ENCODE peak calls at places on chromosomes 3 and 15, in nine cellular contexts. One of them, this sample, is unnamed.

GRCh38 chr15:99239545-99240198 is 9.7 kb downstream of the TTC23 start:
- DNase-seq in astrocyte: peak
- DNase-seq in stimulated activated CD4-positive, alpha-beta T cell treated with anti-CD3 and anti-CD28 coated beads, Interleukin-1b, Interleukin-23, amount 100 ng/mL, for 48 hours: no peak
- DNase-seq in activated naive CD4-positive, alpha-beta T cell treated with anti-CD3 and anti-CD28 coated beads for 36 hours: peak
- DNase-seq in left kidney: no peak
- DNase-seq in A549: no peak
- DNase-seq in psoas muscle: no peak
- DNase-seq in EL: peak
- DNase-seq in A172: no peak
- DNase-seq in this sample: no peak

GRCh38 chr3:9704343-9705322 is 1.0 kb downstream of the CPNE9 start:
- DNase-seq in activated naive CD4-positive, alpha-beta T cell treated with anti-CD3 and anti-CD28 coated beads for 36 hours: peak
- DNase-seq in left kidney: peak
- DNase-seq in A172: no peak
- DNase-seq in psoas muscle: peak
- DNase-seq in stimulated activated CD4-positive, alpha-beta T cell treated with anti-CD3 and anti-CD28 coated beads, Interleukin-1b, Interleukin-23, amount 100 ng/mL, for 48 hours: no peak
- DNase-seq in astrocyte: no peak
- DNase-seq in A549: peak
- DNase-seq in EL: peak
- DNase-seq in this sample: no peak

GRCh38 chr3:4776399-4776979 is 202.7 kb upstream of the BHLHE40 start:
- DNase-seq in stimulated activated CD4-positive, alpha-beta T cell treated with anti-CD3 and anti-CD28 coated beads, Interleukin-1b, Interleukin-23, amount 100 ng/mL, for 48 hours: no peak
- DNase-seq in EL: no peak
- DNase-seq in left kidney: no peak
- DNase-seq in A172: no peak
- DNase-seq in activated naive CD4-positive, alpha-beta T cell treated with anti-CD3 and anti-CD28 coated beads for 36 hours: no peak
- DNase-seq in astrocyte: no peak
- DNase-seq in psoas muscle: no peak
- DNase-seq in A549: no peak
- DNase-seq in this sample: no peak

GRCh38 chr3:134748698-134749097 is 46.4 kb upstream of the EPHB1 start:
- DNase-seq in activated naive CD4-positive, alpha-beta T cell treated with anti-CD3 and anti-CD28 coated beads for 36 hours: no peak
- DNase-seq in EL: no peak
- DNase-seq in psoas muscle: no peak
- DNase-seq in left kidney: no peak
- DNase-seq in A549: no peak
- DNase-seq in astrocyte: no peak
- DNase-seq in stimulated activated CD4-positive, alpha-beta T cell treated with anti-CD3 and anti-CD28 coated beads, Interleukin-1b, Interleukin-23, amount 100 ng/mL, for 48 hours: no peak
- DNase-seq in A172: no peak
- DNase-seq in this sample: no peak

GRCh38 chr3:146163584-146163983 is 2.6 kb upstream of the PLOD2 start:
- DNase-seq in EL: peak
- DNase-seq in psoas muscle: no peak
- DNase-seq in left kidney: no peak
- DNase-seq in astrocyte: peak
- DNase-seq in stimulated activated CD4-positive, alpha-beta T cell treated with anti-CD3 and anti-CD28 coated beads, Interleukin-1b, Interleukin-23, amount 100 ng/mL, for 48 hours: no peak
- DNase-seq in activated naive CD4-positive, alpha-beta T cell treated with anti-CD3 and anti-CD28 coated beads for 36 hours: no peak
- DNase-seq in A172: peak
- DNase-seq in A549: peak
- DNase-seq in this sample: peak

GRCh38 chr3:46671541-46672348 is 21.7 kb downstream of the ALS2CL start:
- DNase-seq in stimulated activated CD4-positive, alpha-beta T cell treated with anti-CD3 and anti-CD28 coated beads, Interleukin-1b, Interleukin-23, amount 100 ng/mL, for 48 hours: no peak
- DNase-seq in left kidney: no peak
- DNase-seq in astrocyte: no peak
- DNase-seq in psoas muscle: peak
- DNase-seq in activated naive CD4-positive, alpha-beta T cell treated with anti-CD3 and anti-CD28 coated beads for 36 hours: peak
- DNase-seq in A549: no peak
- DNase-seq in EL: no peak
- DNase-seq in A172: no peak
- DNase-seq in this sample: no peak

GRCh38 chr15:53695365-53695764 is 64.1 kb downstream of the WDR72 start:
- DNase-seq in activated naive CD4-positive, alpha-beta T cell treated with anti-CD3 and anti-CD28 coated beads for 36 hours: no peak
- DNase-seq in astrocyte: no peak
- DNase-seq in left kidney: no peak
- DNase-seq in stimulated activated CD4-positive, alpha-beta T cell treated with anti-CD3 and anti-CD28 coated beads, Interleukin-1b, Interleukin-23, amount 100 ng/mL, for 48 hours: no peak
- DNase-seq in A172: no peak
- DNase-seq in EL: no peak
- DNase-seq in A549: no peak
- DNase-seq in psoas muscle: no peak
- DNase-seq in this sample: no peak

GRCh38 chr3:194275231-194275671 is 75.9 kb downstream of the CPN2 start:
- DNase-seq in stimulated activated CD4-positive, alpha-beta T cell treated with anti-CD3 and anti-CD28 coated beads, Interleukin-1b, Interleukin-23, amount 100 ng/mL, for 48 hours: no peak
- DNase-seq in psoas muscle: no peak
- DNase-seq in EL: peak
- DNase-seq in left kidney: peak
- DNase-seq in A549: peak
- DNase-seq in activated naive CD4-positive, alpha-beta T cell treated with anti-CD3 and anti-CD28 coated beads for 36 hours: no peak
- DNase-seq in astrocyte: no peak
- DNase-seq in A172: no peak
- DNase-seq in this sample: no peak

GRCh38 chr15:57198654-57199241 is 177.6 kb upstream of the CGNL1 start:
- DNase-seq in activated naive CD4-positive, alpha-beta T cell treated with anti-CD3 and anti-CD28 coated beads for 36 hours: no peak
- DNase-seq in astrocyte: peak
- DNase-seq in A172: no peak
- DNase-seq in EL: no peak
- DNase-seq in left kidney: peak
- DNase-seq in psoas muscle: no peak
- DNase-seq in stimulated activated CD4-positive, alpha-beta T cell treated with anti-CD3 and anti-CD28 coated beads, Interleukin-1b, Interleukin-23, amount 100 ng/mL, for 48 hours: no peak
- DNase-seq in A549: no peak
- DNase-seq in this sample: no peak

GRCh38 chr3:149390772-149391212 is 13.3 kb upstream of the TM4SF1 start:
- DNase-seq in psoas muscle: no peak
- DNase-seq in stimulated activated CD4-positive, alpha-beta T cell treated with anti-CD3 and anti-CD28 coated beads, Interleukin-1b, Interleukin-23, amount 100 ng/mL, for 48 hours: no peak
- DNase-seq in A172: peak
- DNase-seq in A549: no peak
- DNase-seq in left kidney: no peak
- DNase-seq in EL: peak
- DNase-seq in activated naive CD4-positive, alpha-beta T cell treated with anti-CD3 and anti-CD28 coated beads for 36 hours: no peak
- DNase-seq in astrocyte: no peak
- DNase-seq in this sample: no peak

GRCh38 chr3:8734137-8734878 is 706 bp downstream of the CAV3 start:
- DNase-seq in A172: no peak
- DNase-seq in stimulated activated CD4-positive, alpha-beta T cell treated with anti-CD3 and anti-CD28 coated beads, Interleukin-1b, Interleukin-23, amount 100 ng/mL, for 48 hours: no peak
- DNase-seq in A549: no peak
- DNase-seq in astrocyte: no peak
- DNase-seq in activated naive CD4-positive, alpha-beta T cell treated with anti-CD3 and anti-CD28 coated beads for 36 hours: no peak
- DNase-seq in EL: no peak
- DNase-seq in psoas muscle: peak
- DNase-seq in left kidney: no peak
- DNase-seq in this sample: no peak

GRCh38 chr15:58903232-58903631 is 30.2 kb downstream of the SLTM start:
- DNase-seq in A172: no peak
- DNase-seq in A549: no peak
- DNase-seq in astrocyte: no peak
- DNase-seq in activated naive CD4-positive, alpha-beta T cell treated with anti-CD3 and anti-CD28 coated beads for 36 hours: no peak
- DNase-seq in left kidney: no peak
- DNase-seq in stimulated activated CD4-positive, alpha-beta T cell treated with anti-CD3 and anti-CD28 coated beads, Interleukin-1b, Interleukin-23, amount 100 ng/mL, for 48 hours: no peak
- DNase-seq in EL: no peak
- DNase-seq in psoas muscle: no peak
- DNase-seq in this sample: no peak

GRCh38 chr3:112405845-112406244 is 72.9 kb downstream of the CD200 start:
- DNase-seq in left kidney: no peak
- DNase-seq in psoas muscle: no peak
- DNase-seq in stimulated activated CD4-positive, alpha-beta T cell treated with anti-CD3 and anti-CD28 coated beads, Interleukin-1b, Interleukin-23, amount 100 ng/mL, for 48 hours: peak
- DNase-seq in A172: no peak
- DNase-seq in A549: no peak
- DNase-seq in activated naive CD4-positive, alpha-beta T cell treated with anti-CD3 and anti-CD28 coated beads for 36 hours: peak
- DNase-seq in EL: peak
- DNase-seq in astrocyte: no peak
- DNase-seq in this sample: no peak

GRCh38 chr3:74531491-74531890 is 83.0 kb downstream of the CNTN3 start:
- DNase-seq in EL: peak
- DNase-seq in left kidney: no peak
- DNase-seq in activated naive CD4-positive, alpha-beta T cell treated with anti-CD3 and anti-CD28 coated beads for 36 hours: no peak
- DNase-seq in A549: no peak
- DNase-seq in A172: no peak
- DNase-seq in stimulated activated CD4-positive, alpha-beta T cell treated with anti-CD3 and anti-CD28 coated beads, Interleukin-1b, Interleukin-23, amount 100 ng/mL, for 48 hours: no peak
- DNase-seq in astrocyte: no peak
- DNase-seq in psoas muscle: no peak
- DNase-seq in this sample: no peak

GRCh38 chr3:127044996-127045395 is 62.1 kb downstream of the PLXNA1 start:
- DNase-seq in EL: no peak
- DNase-seq in stimulated activated CD4-positive, alpha-beta T cell treated with anti-CD3 and anti-CD28 coated beads, Interleukin-1b, Interleukin-23, amount 100 ng/mL, for 48 hours: no peak
- DNase-seq in astrocyte: no peak
- DNase-seq in psoas muscle: peak
- DNase-seq in A172: peak
- DNase-seq in left kidney: peak
- DNase-seq in activated naive CD4-positive, alpha-beta T cell treated with anti-CD3 and anti-CD28 coated beads for 36 hours: no peak
- DNase-seq in A549: peak
- DNase-seq in this sample: no peak